ENCODE peak calls at places on chromosomes 13 and 19, in five cellular contexts. W is cardiac fibroblast, F is dorsolateral prefrontal cortex, I is tibial nerve, M is PC-3. X is an unnamed sample.

GRCh38 chr13:31765441-31765840 is 26.1 kb downstream of the RXFP2 start:
- DNase-seq in M (no peak), I (no peak), F (no peak), W (peak), X (no peak)

GRCh38 chr19:38049105-38049649 is 142.2 kb downstream of the SIPA1L3 start:
- DNase-seq in F (no peak), M (no peak), I (no peak), W (no peak), X (no peak)

GRCh38 chr13:34900288-34900739 is 41.8 kb upstream of the NBEA start:
- DNase-seq in I (no peak), F (no peak), M (no peak), W (no peak), X (no peak)

GRCh38 chr19:5534787-5535586 is 32.8 kb downstream of the TINCR start:
- DNase-seq in I (no peak), W (no peak), F (no peak), M (peak), X (no peak)

GRCh38 chr19:1749373-1750342 is 3.6 kb upstream of the ONECUT3 start:
- DNase-seq in W (no peak), F (no peak), M (no peak), I (no peak), X (no peak)

GRCh38 chr13:110006304-110006703 is 219.9 kb upstream of the IRS2 start:
- DNase-seq in F (no peak), W (peak), M (peak), I (no peak), X (no peak)

GRCh38 chr13:106522898-106523525 is 12.4 kb downstream of the EFNB2 start:
- DNase-seq in M (peak), I (no peak), W (no peak), F (no peak), X (no peak)

GRCh38 chr19:46745521-46746280 is at the start of gene FKRP:
- DNase-seq in I (no peak), W (no peak), F (no peak), M (no peak), X (no peak)

GRCh38 chr19:36371886-36372285 is 7.1 kb downstream of the ZFP14 start:
- DNase-seq in M (no peak), W (no peak), F (no peak), I (no peak), X (no peak)

GRCh38 chr19:50167314-50167721 is 4.2 kb upstream of the IZUMO2 start:
- DNase-seq in I (no peak), M (peak), F (no peak), W (no peak), X (no peak)

GRCh38 chr19:35143231-35143715 is at the start of gene FXYD7:
- DNase-seq in I (no peak), F (no peak), M (no peak), W (no peak), X (no peak)

GRCh38 chr19:5988520-5989387 is 10.8 kb upstream of the RANBP3 start:
- DNase-seq in M (peak), W (peak), F (no peak), I (no peak), X (no peak)

GRCh38 chr19:28498404-28498976 is 714.5 kb downstream of the UQCRFS1 start:
- DNase-seq in M (no peak), W (no peak), F (no peak), I (no peak), X (no peak)

GRCh38 chr13:75789451-75790197 is 153.5 kb downstream of the LMO7 start:
- DNase-seq in I (no peak), F (no peak), M (no peak), W (peak), X (no peak)

GRCh38 chr13:76792680-76793334 is 93.4 kb downstream of the KCTD12 start:
- DNase-seq in M (peak), W (peak), F (no peak), I (no peak), X (no peak)

GRCh38 chr19:19120308-19121156 is 17.7 kb downstream of the TMEM161A start:
- DNase-seq in W (peak), M (no peak), I (no peak), F (no peak), X (no peak)

GRCh38 chr13:109494955-109495354 is 291.4 kb downstream of the IRS2 start:
- DNase-seq in I (no peak), M (peak), W (peak), F (no peak), X (no peak)

GRCh38 chr13:89401209-89401810 is 1730.1 kb downstream of the SLITRK5 start:
- DNase-seq in W (peak), F (no peak), I (no peak), M (peak), X (no peak)

GRCh38 chr19:49503582-49503962 is 7.3 kb downstream of the RPS11 start:
- DNase-seq in I (no peak), M (no peak), W (no peak), F (no peak), X (no peak)

GRCh38 chr19:57099199-57099661 is 20.6 kb upstream of the USP29 start:
- DNase-seq in F (peak), I (no peak), M (peak), W (peak), X (peak)

GRCh38 chr19:57106646-57107235 is 13.0 kb upstream of the USP29 start:
- DNase-seq in M (no peak), W (no peak), I (no peak), F (no peak), X (no peak)

GRCh38 chr19:57105976-57106610 is 13.7 kb upstream of the USP29 start:
- DNase-seq in M (no peak), W (no peak), I (no peak), F (no peak), X (no peak)

DNA sequence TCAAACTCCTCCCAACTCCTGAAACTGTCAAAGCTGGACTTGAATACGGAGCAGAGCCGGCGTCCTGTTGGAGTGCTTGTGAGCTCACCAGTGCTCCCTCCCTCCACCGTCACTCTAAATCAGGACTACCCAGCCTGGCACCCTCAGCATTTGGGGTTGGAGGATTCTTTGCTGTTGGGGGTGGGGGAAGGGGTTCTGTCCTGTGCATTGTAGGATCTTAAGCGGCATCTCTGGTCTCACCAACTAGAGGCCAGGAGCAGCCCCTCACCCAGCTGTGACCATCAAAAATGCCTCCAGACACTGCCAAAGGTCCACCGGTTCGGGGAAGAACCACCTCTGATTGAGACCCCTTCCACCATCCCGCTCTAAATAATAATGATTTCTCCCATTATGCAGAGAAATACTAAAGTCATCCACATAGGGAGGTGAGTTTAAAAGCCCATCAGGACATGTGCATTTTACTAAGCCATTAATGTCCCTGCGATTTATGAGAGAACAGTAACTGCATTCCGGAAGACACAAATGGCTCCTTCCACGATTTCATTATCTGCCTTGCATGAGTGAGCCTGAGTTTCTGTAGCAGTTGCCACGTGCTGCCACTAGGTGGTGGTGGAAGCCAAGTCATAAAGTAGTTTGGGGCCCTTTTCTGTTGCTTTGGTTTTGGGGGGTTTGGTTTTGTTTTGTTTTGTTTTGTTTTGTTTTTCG is 16.1 kb upstream of the USP29 start:
- DNase-seq in F (peak), W (peak), M (peak), I (peak), X (peak)
- TF ChIP-seq CTCF in F (peak), W (peak), M (peak), I (peak), X (peak)

GRCh38 chr13:46050771-46051170 is 1.8 kb downstream of the ZC3H13 start:
- DNase-seq in I (no peak), W (no peak), M (no peak), F (no peak), X (no peak)

GRCh38 chr13:46057251-46058015 is 4.9 kb upstream of the ZC3H13 start:
- DNase-seq in W (peak), F (no peak), I (no peak), M (no peak), X (no peak)

GRCh38 chr13:46051958-46052313 is 610 bp downstream of the ZC3H13 start:
- DNase-seq in F (no peak), W (no peak), I (no peak), M (no peak), X (no peak)

GRCh38 chr13:46053162-46054012 is 841 bp upstream of the ZC3H13 start:
- DNase-seq in M (no peak), I (no peak), F (no peak), W (no peak), X (no peak)

DNA sequence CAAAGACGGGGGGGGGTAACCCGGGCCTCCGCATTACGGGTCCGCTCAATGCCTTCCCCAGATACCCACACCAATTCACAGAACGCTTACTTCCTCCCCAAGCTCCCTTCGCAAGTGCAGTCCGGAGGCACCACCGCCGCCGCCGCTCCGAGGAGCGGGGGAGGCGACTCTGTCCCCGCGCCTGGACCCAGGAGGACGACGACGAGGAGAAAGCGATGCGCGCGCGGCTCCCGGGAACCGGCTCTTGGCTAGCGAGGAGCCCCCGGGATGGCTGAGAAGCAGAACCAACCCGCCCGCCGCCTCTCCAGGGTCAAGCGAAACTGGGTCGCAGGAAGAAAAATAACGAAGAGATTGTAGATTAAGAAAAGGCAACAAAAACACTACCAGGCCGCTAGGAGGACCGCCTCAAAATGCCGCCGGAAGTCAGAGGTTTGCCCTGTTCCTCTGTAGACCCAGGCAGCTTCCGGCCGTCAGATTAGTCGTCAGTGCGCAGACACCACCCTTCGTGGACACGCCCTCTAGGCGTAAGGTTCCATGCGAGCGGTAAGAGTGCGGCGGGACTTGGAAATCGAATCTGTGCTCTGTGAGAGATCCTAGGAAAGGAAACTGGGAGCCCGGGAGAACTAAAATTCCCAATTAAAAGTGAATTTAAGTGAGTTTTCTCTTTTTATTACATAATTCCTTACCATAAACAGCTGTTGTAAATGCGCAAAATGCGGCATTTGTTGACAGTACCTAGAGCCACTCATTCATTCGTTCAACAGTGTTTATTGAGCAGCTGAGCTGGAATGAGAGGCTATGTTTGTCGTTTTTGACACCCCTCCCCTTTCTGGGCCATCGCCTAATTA is at the start of gene ZC3H13:
- DNase-seq in F (peak), M (peak), I (peak), W (peak), X (peak)
- TF ChIP-seq CTCF in F (peak), M (peak), I (peak), W (peak), X (peak)

DNA sequence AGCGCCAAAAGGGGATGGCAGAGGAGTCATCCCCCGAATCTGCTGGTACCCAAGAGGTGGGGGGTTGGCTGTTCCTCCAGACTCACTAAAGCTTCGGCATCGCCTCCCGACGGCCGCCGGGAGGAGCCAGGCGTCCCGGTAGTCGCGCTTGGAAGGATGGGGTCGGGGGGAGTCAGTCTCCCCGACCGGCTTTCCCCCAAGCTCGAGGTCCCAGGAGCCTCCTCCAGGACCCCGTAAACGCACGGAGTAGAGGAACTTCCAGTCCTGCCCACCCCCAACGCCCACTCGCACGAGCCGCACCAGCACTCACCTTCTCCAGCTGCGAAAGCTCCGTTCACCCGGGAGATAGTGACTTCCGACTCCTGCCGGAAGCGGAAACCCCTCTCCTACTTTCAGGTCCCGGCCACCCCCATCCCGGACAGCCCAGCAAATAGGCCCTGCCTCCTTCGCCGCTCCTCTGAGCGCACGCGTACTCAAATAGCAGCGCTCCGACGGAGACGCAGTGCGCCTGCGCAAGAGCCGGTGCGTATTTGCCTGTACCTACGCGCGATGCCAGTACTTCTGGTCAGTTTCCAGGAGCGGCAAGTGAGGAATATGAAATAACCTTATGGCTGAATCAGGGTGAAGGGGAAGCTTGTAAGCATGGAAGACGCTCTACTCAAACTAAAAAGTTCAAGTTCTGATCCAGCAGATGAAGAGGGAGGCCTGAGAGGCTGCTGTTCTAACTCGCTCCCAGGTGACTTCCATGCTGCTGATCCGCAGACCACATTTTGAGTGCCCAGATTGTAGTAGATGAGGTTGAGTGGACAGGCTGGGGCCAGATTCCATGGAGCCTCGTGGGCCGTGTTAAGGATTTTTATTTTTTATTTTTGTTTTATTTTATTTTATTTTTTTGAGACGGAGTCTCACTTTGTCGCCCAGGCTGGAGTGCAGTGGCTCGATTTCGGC is at the start of gene ELOF1:
- DNase-seq in F (peak), I (peak), M (peak), W (peak), X (peak)
- TF ChIP-seq CTCF in F (peak), I (no peak), M (peak), W (peak), X (no peak)

GRCh38 chr13:51158365-51158764 is 47.3 kb upstream of the C13orf42 start:
- DNase-seq in I (no peak), M (no peak), W (no peak), F (no peak), X (no peak)
- TF ChIP-seq CTCF in I (no peak), M (no peak), W (no peak), F (no peak), X (no peak)

GRCh38 chr19:39917561-39918182 is 16.8 kb downstream of the FCGBP start:
- DNase-seq in M (no peak), W (no peak), I (no peak), F (no peak), X (no peak)
- TF ChIP-seq CTCF in M (no peak), W (no peak), I (no peak), F (no peak), X (no peak)

DNA sequence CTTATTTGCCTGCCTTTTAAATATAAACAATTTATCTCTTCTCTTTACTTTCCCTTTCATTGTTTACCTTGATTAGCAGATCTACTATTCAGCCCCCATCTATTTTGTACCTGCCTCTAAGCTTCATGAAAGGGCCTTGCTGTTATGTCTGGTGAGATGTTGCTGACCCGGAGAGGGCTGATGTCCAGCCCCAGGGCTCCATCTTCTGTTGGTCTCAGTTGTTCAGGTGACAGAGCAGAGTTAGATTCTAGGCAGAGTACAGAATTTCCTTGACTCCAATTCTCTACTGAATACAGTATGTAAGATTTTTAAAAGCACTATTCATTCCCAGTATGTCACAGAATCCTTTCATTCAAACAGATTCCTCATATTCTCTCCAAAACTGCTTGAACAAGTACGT is 158.9 kb downstream of the GPC5 start:
- DNase-seq in I (no peak), F (no peak), W (no peak), M (no peak), X (no peak)
- TF ChIP-seq CTCF in I (no peak), F (no peak), W (no peak), M (no peak), X (no peak)

DNA sequence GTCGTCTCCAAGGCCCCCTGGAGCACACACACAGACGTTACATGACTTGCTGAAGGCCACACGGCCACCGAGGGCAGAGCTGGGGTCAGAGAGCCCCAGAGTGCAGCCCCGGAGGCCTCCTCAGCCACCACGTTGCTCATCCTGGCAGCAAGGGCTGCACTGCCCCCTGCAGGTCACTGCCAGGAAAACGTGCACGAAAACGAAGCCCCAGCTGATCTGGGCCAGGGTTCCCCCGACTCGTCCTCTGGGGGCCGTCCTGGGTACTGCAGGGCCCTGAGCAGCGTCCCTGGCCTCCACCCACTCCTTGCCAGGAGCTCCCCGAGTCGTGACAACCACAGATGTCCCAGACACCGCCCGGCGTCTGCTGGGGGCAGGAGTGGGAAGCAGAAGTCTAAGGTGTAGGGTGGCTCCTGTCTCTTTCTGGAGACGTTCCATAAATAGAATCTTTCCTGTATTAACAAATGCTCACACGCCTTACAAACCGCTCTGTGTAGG is 3.4 kb downstream of the TPGS1 start:
- DNase-seq in W (peak), F (peak), I (no peak), M (peak), X (peak)
- TF ChIP-seq CTCF in W (peak), F (peak), I (peak), M (peak), X (peak)